ENCODE peak calls at places on chromosomes 6 and 20, in five cellular contexts. A is activated CD8-positive, alpha-beta memory T cell treated with anti-CD3 and anti-CD28 coated beads for 1 hour; J is spleen; U is stimulated activated CD8-positive, alpha-beta memory T cell treated with anti-CD3 and anti-CD28 coated beads, Interleukin-7, amount 100 ng/mL, for 48 hours; D is transverse colon. N is an unnamed sample.

GRCh38 chr6:167735498-167736201 is 91.1 kb upstream of the AFDN start:
- DNase-seq in A (no peak), J (peak; percentile 54), U (no peak), D (no peak), N (no peak)

GRCh38 chr6:130183271-130184222 is 39.2 kb downstream of the SAMD3 start:
- DNase-seq in A (peak; percentile 6), J (no peak), U (peak; percentile 25), D (no peak), N (no peak)

GRCh38 chr20:38937000-38937399 is 10.8 kb downstream of the FAM83D start:
- DNase-seq in A (no peak), J (no peak), U (no peak), D (no peak), N (no peak)

GRCh38 chr6:100343678-100344077 is 121.0 kb downstream of the SIM1 start:
- DNase-seq in A (no peak), J (no peak), U (no peak), D (no peak), N (no peak)

GRCh38 chr6:153117986-153118886 is 12.8 kb downstream of the RGS17 start:
- DNase-seq in A (no peak), J (no peak), U (no peak), D (no peak), N (no peak)

GRCh38 chr6:81451787-81452186 is 300.7 kb downstream of the TENT5A start:
- DNase-seq in A (no peak), J (no peak), U (no peak), D (no peak), N (no peak)

GRCh38 chr20:53847118-53847842 is 223.1 kb downstream of the BCAS1 start:
- DNase-seq in A (no peak), J (no peak), U (no peak), D (no peak), N (no peak)

GRCh38 chr20:10313215-10313614 is 94.6 kb downstream of the SNAP25 start:
- DNase-seq in A (no peak), J (no peak), U (no peak), D (no peak), N (no peak)

GRCh38 chr20:64082126-64082638 is 2.0 kb downstream of the LKAAEAR1 start:
- DNase-seq in A (no peak), J (no peak), U (no peak), D (no peak), N (no peak)

GRCh38 chr20:17612975-17613327 is 43.1 kb downstream of the DSTN start:
- DNase-seq in A (no peak), J (no peak), U (no peak), D (no peak), N (no peak)

GRCh38 chr6:52544325-52545022 is 32.4 kb downstream of the TRAM2 start:
- DNase-seq in A (no peak), J (no peak), U (no peak), D (no peak), N (no peak)

GRCh38 chr6:35365599-35366596 is 23.5 kb downstream of the PPARD start:
- DNase-seq in A (no peak), J (no peak), U (no peak), D (no peak), N (no peak)

GRCh38 chr6:16402501-16402900 is 164.1 kb downstream of the GMPR start:
- DNase-seq in A (no peak), J (no peak), U (no peak), D (no peak), N (no peak)

GRCh38 chr20:18225652-18226051 is 62.7 kb upstream of the ZNF133 start:
- DNase-seq in A (no peak), J (no peak), U (no peak), D (no peak), N (no peak)

GRCh38 chr6:113050979-113051378 is 703.8 kb downstream of the RFPL4B start:
- DNase-seq in A (no peak), J (no peak), U (no peak), D (no peak), N (no peak)

GRCh38 chr20:46562373-46563169 is 12.1 kb upstream of the OCSTAMP start:
- DNase-seq in A (no peak), J (no peak), U (peak; percentile 49), D (peak; percentile 73), N (peak; percentile 58)

GRCh38 chr6:133977983-133978895 is 25.2 kb downstream of the TBPL1 start:
- DNase-seq in A (no peak), J (no peak), U (no peak), D (no peak), N (no peak)

GRCh38 chr6:26268659-26269402 is 96.2 kb upstream of the BTN3A2 start:
- DNase-seq in A (no peak), J (no peak), U (no peak), D (peak; percentile 32), N (no peak)

GRCh38 chr20:38225240-38225899 is 35.2 kb downstream of the KIAA1755 start:
- DNase-seq in A (no peak), J (peak; percentile 36), U (no peak), D (no peak), N (no peak)

GRCh38 chr6:103122766-103123601 is 1729.5 kb downstream of the GRIK2 start:
- DNase-seq in A (no peak), J (no peak), U (no peak), D (peak; percentile 39), N (peak; percentile 37)

GRCh38 chr6:128079026-128079425 is 178.2 kb upstream of the THEMIS start:
- DNase-seq in A (no peak), J (no peak), U (no peak), D (no peak), N (no peak)

GRCh38 chr20:6103301-6103700 is 19.5 kb downstream of the FERMT1 start:
- DNase-seq in A (no peak), J (no peak), U (no peak), D (no peak), N (peak; percentile 40)

GRCh38 chr6:151576658-151577057 is 82.8 kb downstream of the CCDC170 start:
- DNase-seq in A (no peak), J (no peak), U (no peak), D (no peak), N (no peak)

N was measured in mucosa of descending colon.